ENCODE peak calls at places on chromosomes 2 and 18, in ten cellular contexts. G, P, N, L, E, Z, Y, T, S and A are unnamed samples.

GRCh38 chr2:101474752-101475384 is at the start of gene RFX8:
- DNase-seq in G (peak; percentile 80), P (peak; percentile 94), N (no peak), L (no peak), E (peak; percentile 44), Z (peak; percentile 6), Y (no peak), T (peak; percentile 86), S (no peak), A (no peak)

GRCh38 chr2:100938031-100939026 is 63.8 kb upstream of the RPL31 start:
- DNase-seq in G (no peak), P (no peak), N (no peak), L (no peak), E (no peak), Z (no peak), Y (peak; percentile 21), T (no peak), S (no peak), A (no peak)

GRCh38 chr2:166184789-166185188 is 57.0 kb upstream of the SCN1A start:
- DNase-seq in G (no peak), P (peak; percentile 47), N (no peak), L (no peak), E (no peak), Z (no peak), Y (no peak), T (no peak), S (no peak), A (no peak)

GRCh38 chr2:101622633-101623521 is 74.6 kb upstream of the MAP4K4 start:
- DNase-seq in G (no peak), P (no peak), N (no peak), L (no peak), E (no peak), Z (peak; percentile 81), Y (no peak), T (no peak), S (no peak), A (no peak)

GRCh38 chr2:85042330-85042729 is 71.4 kb downstream of the KCMF1 start:
- DNase-seq in G (no peak), P (no peak), N (no peak), L (no peak), E (no peak), Z (no peak), Y (no peak), T (peak; percentile 45), S (no peak), A (no peak)

GRCh38 chr2:10043256-10043905 is at the start of gene KLF11:
- DNase-seq in G (no peak), P (peak; percentile 65), N (peak; percentile 94), L (peak; percentile 94), E (peak; percentile 92), Z (peak; percentile 90), Y (peak; percentile 95), T (peak; percentile 93), S (no peak), A (peak; percentile 93)

GRCh38 chr2:14517731-14518130 is 114.8 kb upstream of the LRATD1 start:
- DNase-seq in G (no peak), P (no peak), N (no peak), L (no peak), E (no peak), Z (no peak), Y (no peak), T (no peak), S (no peak), A (no peak)

GRCh38 chr2:127078691-127079270 is 28.2 kb downstream of the BIN1 start:
- DNase-seq in G (no peak), P (no peak), N (no peak), L (no peak), E (no peak), Z (no peak), Y (no peak), T (no peak), S (no peak), A (no peak)

GRCh38 chr2:54671875-54672586 is 51.4 kb upstream of the EML6 start:
- DNase-seq in G (no peak), P (no peak), N (no peak), L (no peak), E (no peak), Z (no peak), Y (no peak), T (no peak), S (no peak), A (no peak)

GRCh38 chr2:160666019-160666676 is 172.5 kb upstream of the RBMS1 start:
- DNase-seq in G (peak; percentile 96), P (peak; percentile 98), N (no peak), L (no peak), E (no peak), Z (peak; percentile 48), Y (no peak), T (peak; percentile 98), S (no peak), A (no peak)

GRCh38 chr2:204395539-204395938 is 149.7 kb upstream of the PARD3B start:
- DNase-seq in G (no peak), P (no peak), N (no peak), L (no peak), E (no peak), Z (no peak), Y (no peak), T (no peak), S (no peak), A (no peak)

GRCh38 chr2:157995117-157995516 is 106.6 kb upstream of the UPP2 start:
- DNase-seq in G (no peak), P (no peak), N (no peak), L (no peak), E (no peak), Z (no peak), Y (no peak), T (no peak), S (no peak), A (no peak)

DNA sequence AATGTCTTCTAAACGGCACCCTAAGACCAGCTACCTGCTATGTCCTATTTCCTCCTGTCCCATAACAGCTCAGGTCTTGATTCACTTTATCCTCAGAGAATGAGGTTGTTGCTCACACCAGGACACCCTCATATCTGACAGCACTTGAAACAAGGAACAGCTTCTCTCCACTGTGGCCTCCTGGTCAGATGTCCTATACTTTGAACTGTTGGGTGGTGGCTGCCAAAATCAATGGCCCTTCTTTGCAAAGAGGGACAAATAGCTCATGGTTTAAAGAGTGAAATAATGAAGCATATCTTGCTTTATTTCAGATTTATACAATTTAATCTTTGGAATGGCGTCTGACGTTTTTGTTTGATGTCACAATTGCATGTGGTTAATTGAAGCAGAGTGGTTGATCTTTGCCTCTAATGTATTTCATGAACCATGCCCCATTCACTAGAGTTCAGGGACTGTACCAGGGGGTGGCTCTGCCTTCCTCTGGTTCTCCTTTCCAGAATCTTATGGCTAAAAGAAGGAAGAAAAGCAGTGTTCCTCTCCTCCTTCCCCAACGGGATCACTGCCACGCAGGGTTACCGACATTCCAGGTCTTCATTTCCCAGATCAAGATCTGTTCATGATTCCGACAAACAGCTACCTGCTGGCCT is 24.1 kb upstream of the ZCCHC2 start:
- DNase-seq in G (no peak), P (no peak), N (no peak), L (no peak), E (no peak), Z (no peak), Y (no peak), T (no peak), S (no peak), A (no peak)
- TF ChIP-seq CTCF in G (no peak), P (no peak), N (no peak), L (no peak), E (no peak), Z (no peak), Y (no peak), T (no peak), S (no peak), A (no peak)

GRCh38 chr2:191815010-191815409 is 31.9 kb downstream of the CAVIN2 start:
- DNase-seq in G (no peak), P (no peak), N (no peak), L (no peak), E (no peak), Z (no peak), Y (no peak), T (no peak), S (no peak), A (no peak)

GRCh38 chr2:191806396-191806795 is 40.5 kb downstream of the CAVIN2 start:
- DNase-seq in G (no peak), P (no peak), N (no peak), L (no peak), E (no peak), Z (no peak), Y (no peak), T (no peak), S (no peak), A (no peak)

DNA sequence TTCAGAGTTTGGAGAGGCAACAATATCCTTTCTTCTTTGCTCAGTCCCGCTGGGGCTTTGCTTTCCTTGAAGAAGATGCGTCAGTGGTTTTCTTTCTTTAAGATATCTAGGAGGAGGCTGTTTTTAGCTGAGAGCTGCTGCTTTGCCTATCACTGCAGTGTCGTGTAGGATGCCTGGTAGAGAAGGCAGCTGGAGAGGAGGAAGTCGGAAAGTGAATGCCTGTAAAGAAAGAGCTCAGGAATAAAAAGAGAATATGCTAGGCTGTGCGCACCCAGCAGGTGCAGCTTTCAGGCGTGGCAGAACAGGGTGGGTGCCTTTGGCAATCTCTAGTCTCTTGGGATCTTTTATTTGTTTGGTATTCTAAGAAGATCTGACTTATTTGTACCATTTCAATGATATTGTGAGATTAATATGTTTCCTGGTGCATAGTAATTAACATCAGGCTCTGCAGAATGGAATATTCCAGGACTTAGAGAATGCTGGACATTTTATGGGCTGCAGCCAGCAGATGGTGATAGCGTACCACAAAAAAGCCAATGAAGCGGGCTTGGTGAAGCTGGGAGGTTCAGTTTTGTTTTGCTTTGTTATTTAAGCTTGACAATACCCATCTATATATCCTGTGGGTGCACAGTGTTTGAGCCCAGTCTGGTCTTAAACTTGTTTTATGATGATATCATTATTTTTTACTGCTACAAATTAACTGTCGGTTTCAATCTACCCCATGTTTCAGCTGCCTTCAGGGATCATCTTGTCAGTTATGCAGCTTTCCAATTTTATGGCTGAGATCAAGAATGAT is 34.9 kb downstream of the CAVIN2 start:
- DNase-seq in G (no peak), P (peak; percentile 52), N (peak; percentile 36), L (no peak), E (peak; percentile 53), Z (peak; percentile 61), Y (peak; percentile 77), T (peak; percentile 85), S (peak; percentile 53), A (peak; percentile 74)
- TF ChIP-seq CTCF in G (peak; percentile 76), P (peak; percentile 88), N (peak; percentile 82), L (peak; percentile 94), E (peak; percentile 68), Z (peak; percentile 73), Y (peak; percentile 86), T (peak; percentile 85), S (peak; percentile 75), A (peak; percentile 62)

GRCh38 chr2:164696634-164697033 is 75.4 kb upstream of the GRB14 start:
- DNase-seq in G (no peak), P (no peak), N (no peak), L (no peak), E (no peak), Z (no peak), Y (no peak), T (no peak), S (no peak), A (no peak)
- TF ChIP-seq CTCF in G (no peak), P (peak; percentile 37), N (no peak), L (peak; percentile 44), E (no peak), Z (no peak), Y (no peak), T (peak; percentile 0), S (no peak), A (no peak)

DNA sequence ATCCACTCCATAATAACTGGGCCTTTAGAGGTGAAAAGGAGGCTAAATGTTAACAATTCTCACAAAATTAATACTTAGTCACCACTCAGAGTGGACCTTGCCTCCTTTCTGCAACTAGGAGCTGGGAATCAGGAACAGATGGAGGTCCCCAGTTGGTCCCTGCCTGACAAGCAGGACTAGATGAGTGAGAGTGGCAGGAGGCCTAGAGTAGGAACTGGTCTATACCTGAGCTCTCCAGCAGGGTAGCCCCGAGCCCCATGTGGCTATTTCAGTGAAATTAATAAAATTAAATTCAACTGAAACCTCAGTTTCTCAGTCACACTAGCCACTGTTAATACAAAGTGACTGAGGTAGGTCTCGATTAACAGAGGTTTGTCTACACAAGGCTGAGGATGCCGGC is 150.5 kb downstream of the MYO5B start:
- DNase-seq in G (no peak), P (no peak), N (no peak), L (no peak), E (no peak), Z (no peak), Y (no peak), T (no peak), S (peak; percentile 63), A (peak; percentile 46)
- TF ChIP-seq CTCF in G (no peak), P (no peak), N (no peak), L (peak; percentile 51), E (no peak), Z (no peak), Y (no peak), T (no peak), S (peak; percentile 54), A (peak; percentile 52)